ENCODE peak calls at places on chromosomes 1 and 21, in six cellular contexts. S, C, G, X, M and P are unnamed samples.

GRCh38 chr1:217134857-217135568 is 411.8 kb upstream of the ESRRG start:
- DNase-seq in S (no peak), G (peak), X (peak), M (no peak), C (no peak), P (no peak)

GRCh38 chr21:16551101-16551695 is 821.4 kb downstream of the USP25 start:
- DNase-seq in C (no peak), M (no peak), X (no peak), G (no peak), S (no peak), P (no peak)

GRCh38 chr1:7667625-7668218 is 103.4 kb upstream of the VAMP3 start:
- DNase-seq in M (peak), G (peak), S (peak), C (peak), X (peak), P (peak)

GRCh38 chr1:59025898-59026426 is 242.1 kb upstream of the JUN start:
- DNase-seq in S (peak), G (no peak), C (peak), M (no peak), X (no peak), P (no peak)

GRCh38 chr1:147243228-147243685 is 773 bp downstream of the CHD1L start:
- DNase-seq in X (no peak), S (no peak), M (peak), C (peak), G (peak), P (no peak)

GRCh38 chr21:36589352-36589971 is 109.5 kb upstream of the SIM2 start:
- DNase-seq in X (no peak), M (peak), S (peak), C (no peak), G (no peak), P (peak)

GRCh38 chr1:211210965-211211364 is 48.2 kb upstream of the RCOR3 start:
- DNase-seq in G (no peak), C (no peak), X (no peak), S (no peak), M (no peak), P (no peak)

GRCh38 chr1:35725591-35725990 is 6.9 kb upstream of the C1orf216 start:
- DNase-seq in X (no peak), S (no peak), C (no peak), M (no peak), G (no peak), P (no peak)

GRCh38 chr1:22296701-22297591 is 154.0 kb upstream of the WNT4 start:
- DNase-seq in X (no peak), S (no peak), C (peak), G (peak), M (no peak), P (no peak)

GRCh38 chr1:9872430-9873165 is 37.5 kb downstream of the CTNNBIP1 start:
- DNase-seq in M (no peak), X (no peak), C (no peak), S (no peak), G (no peak), P (peak)

GRCh38 chr1:65317866-65318653 is 8.7 kb downstream of the DNAJC6 start:
- DNase-seq in M (no peak), G (no peak), C (no peak), S (no peak), X (no peak), P (peak)

GRCh38 chr1:223245983-223246382 is 102.9 kb upstream of the TLR5 start:
- DNase-seq in M (no peak), S (no peak), C (peak), G (no peak), X (no peak), P (no peak)

GRCh38 chr1:224774378-224774777 is 155.1 kb upstream of the DNAH14 start:
- DNase-seq in X (no peak), S (no peak), G (no peak), C (no peak), M (no peak), P (no peak)

GRCh38 chr1:186236921-186237320 is 138.1 kb downstream of the TPR start:
- DNase-seq in X (no peak), C (peak), M (peak), S (peak), G (no peak), P (no peak)

GRCh38 chr1:2229032-2229920 is 1.2 kb downstream of the SKI start:
- DNase-seq in C (no peak), X (no peak), M (peak), S (no peak), G (peak), P (no peak)

GRCh38 chr1:218351617-218352438 is 6.7 kb downstream of the TGFB2 start:
- DNase-seq in X (no peak), S (no peak), G (no peak), C (no peak), M (no peak), P (no peak)

GRCh38 chr1:155761746-155762400 is 73.0 kb downstream of the DAP3 start:
- DNase-seq in M (no peak), X (no peak), S (no peak), G (peak), C (no peak), P (no peak)

GRCh38 chr1:93716974-93717373 is 35.3 kb upstream of the BCAR3 start:
- DNase-seq in S (no peak), M (peak), C (peak), G (no peak), X (no peak), P (no peak)

GRCh38 chr1:201362906-201363305 is 14.6 kb downstream of the TNNT2 start:
- DNase-seq in X (no peak), G (no peak), M (no peak), S (no peak), C (no peak), P (no peak)

GRCh38 chr1:150829751-150830150 is 21.7 kb upstream of the CTSK start:
- DNase-seq in C (no peak), G (no peak), S (no peak), X (no peak), M (no peak), P (no peak)

GRCh38 chr1:167533851-167534300 is 15.5 kb upstream of the CD247 start:
- DNase-seq in M (peak), S (peak), C (peak), X (peak), G (peak), P (peak)

GRCh38 chr1:176903474-176903873 is 261.0 kb downstream of the ASTN1 start:
- DNase-seq in S (no peak), X (no peak), M (no peak), C (no peak), G (no peak), P (no peak)

GRCh38 chr1:177585492-177586220 is 384.2 kb downstream of the SEC16B start:
- DNase-seq in X (no peak), G (no peak), M (no peak), S (no peak), C (peak), P (no peak)

GRCh38 chr1:161420763-161421455 is 53.2 kb upstream of the CFAP126 start:
- DNase-seq in X (no peak), G (peak), S (no peak), C (peak), M (no peak), P (no peak)

GRCh38 chr1:243973169-243973568 is 77.9 kb upstream of the ZBTB18 start:
- DNase-seq in S (no peak), C (no peak), M (no peak), X (no peak), G (no peak), P (no peak)

GRCh38 chr1:6084781-6085495 is 39.2 kb downstream of the KCNAB2 start:
- DNase-seq in G (no peak), C (no peak), X (no peak), S (no peak), M (no peak), P (no peak)

GRCh38 chr1:10890391-10891073 is 94.1 kb upstream of the CASZ1 start:
- DNase-seq in G (no peak), C (peak), M (no peak), X (no peak), S (no peak), P (no peak)